ENCODE peak calls at places on chromosome 2, in six cellular contexts. Q is astrocyte, O is iPS-NIHi11, W is hypothalamus, K is GDM1, Y is DND-41. R is an unnamed sample.

GRCh38 chr2:136363921-136364320 is 246.0 kb upstream of the CXCR4 start:
- DNase-seq in Q (peak; percentile 41), O (no peak), W (no peak), K (no peak), Y (no peak), R (no peak)

GRCh38 chr2:146985753-146986152 is 859.1 kb upstream of the ACVR2A start:
- DNase-seq in Q (no peak), O (no peak), W (no peak), K (no peak), Y (no peak), R (no peak)

GRCh38 chr2:101843471-101843870 is 146.0 kb downstream of the MAP4K4 start:
- DNase-seq in Q (no peak), O (no peak), W (no peak), K (no peak), Y (no peak), R (no peak)

GRCh38 chr2:163934134-163934533 is 198.3 kb upstream of the FIGN start:
- DNase-seq in Q (peak; percentile 3), O (no peak), W (no peak), K (no peak), Y (no peak), R (no peak)

GRCh38 chr2:148201075-148202004 is 180.4 kb downstream of the MBD5 start:
- DNase-seq in Q (no peak), O (peak; percentile 36), W (no peak), K (peak; percentile 8), Y (peak; percentile 25), R (peak; percentile 29)

GRCh38 chr2:100041946-100042345 is 100.4 kb downstream of the AFF3 start:
- DNase-seq in Q (no peak), O (peak; percentile 33), W (no peak), K (no peak), Y (no peak), R (no peak)

GRCh38 chr2:31467426-31467825 is 52.9 kb upstream of the XDH start:
- DNase-seq in Q (no peak), O (peak; percentile 26), W (no peak), K (no peak), Y (no peak), R (no peak)

GRCh38 chr2:30408961-30409387 is 38.1 kb upstream of the LCLAT1 start:
- DNase-seq in Q (peak; percentile 84), O (no peak), W (no peak), K (no peak), Y (no peak), R (no peak)

R was measured in naive thymus-derived CD4-positive, alpha-beta T cell.